ENCODE peak calls at places on chromosomes 3 and 15, in five cellular contexts. L is HepG2, Q is K562, X is H1, N is HCT116. V is an unnamed sample.

GRCh38 chr15:25849431-25849921 is 13.7 kb downstream of the ATP10A start:
- DNase-seq in L (no peak), Q (no peak), X (no peak), N (no peak), V (peak)

GRCh38 chr3:172009736-172010254 is 29.6 kb upstream of the FNDC3B start:
- DNase-seq in L (no peak), Q (no peak), X (no peak), N (no peak), V (no peak)

GRCh38 chr3:53236112-53236841 is 19.5 kb downstream of the TKT start:
- DNase-seq in L (peak), Q (peak), X (no peak), N (peak), V (peak)

GRCh38 chr3:59106085-59106629 is 56.3 kb upstream of the CFAP20DC start:
- DNase-seq in L (peak), Q (no peak), X (no peak), N (no peak), V (no peak)

GRCh38 chr3:48435223-48435595 is 4.7 kb downstream of the CCDC51 start:
- DNase-seq in L (no peak), Q (no peak), X (no peak), N (no peak), V (no peak)

GRCh38 chr3:175951047-175951694 is 1092.0 kb downstream of the NAALADL2 start:
- DNase-seq in L (no peak), Q (no peak), X (no peak), N (no peak), V (no peak)

GRCh38 chr3:137866001-137866400 is 101.9 kb downstream of the SOX14 start:
- DNase-seq in L (no peak), Q (no peak), X (no peak), N (no peak), V (no peak)

GRCh38 chr3:139309880-139310279 is 33.9 kb upstream of the MRPS22 start:
- DNase-seq in L (peak), Q (peak), X (no peak), N (no peak), V (no peak)

GRCh38 chr3:186054481-186055399 is 54.1 kb downstream of the ETV5 start:
- DNase-seq in L (no peak), Q (no peak), X (no peak), N (no peak), V (no peak)

DNA sequence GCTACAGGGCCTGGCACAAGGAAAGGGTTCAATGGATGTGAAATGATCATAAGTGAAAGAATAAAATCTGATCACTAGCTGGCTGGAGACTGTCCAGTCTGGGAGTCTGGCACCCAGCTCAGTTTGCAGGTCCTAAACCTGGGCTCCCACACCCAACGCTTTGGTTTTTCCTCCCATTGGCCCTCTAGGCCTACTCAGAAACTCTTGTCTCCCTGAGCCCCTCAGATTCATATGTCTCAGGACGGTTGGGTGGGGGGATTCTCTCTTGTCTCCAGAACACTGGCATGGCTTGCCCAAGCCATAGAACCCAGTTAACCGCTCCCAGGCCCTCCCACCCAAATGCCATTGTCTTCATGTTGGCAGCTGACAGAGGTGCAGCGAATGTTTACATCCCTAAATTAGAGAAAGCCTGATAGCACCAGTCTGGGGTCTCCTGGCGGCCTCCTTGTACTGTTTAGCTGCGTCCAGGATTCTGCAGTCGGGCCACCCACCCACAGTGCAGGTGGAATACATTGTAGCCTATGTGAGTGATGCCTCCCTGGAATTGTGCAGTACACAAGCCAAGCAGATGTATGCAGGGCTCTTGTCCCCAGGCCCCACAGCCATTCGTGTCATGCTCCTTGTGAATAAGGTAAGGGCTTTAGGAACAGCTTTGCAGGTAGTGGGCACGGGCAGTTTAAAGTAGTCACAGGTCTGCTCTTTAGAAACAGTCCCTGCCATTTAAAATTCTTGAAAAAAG is 266.3 kb downstream of the XXYLT1 start:
- DNase-seq in L (no peak), Q (no peak), X (peak), N (no peak), V (no peak)
- TF ChIP-seq JUND in L (no peak), Q (no peak), X (no peak), N (no peak), V (no peak)

DNA sequence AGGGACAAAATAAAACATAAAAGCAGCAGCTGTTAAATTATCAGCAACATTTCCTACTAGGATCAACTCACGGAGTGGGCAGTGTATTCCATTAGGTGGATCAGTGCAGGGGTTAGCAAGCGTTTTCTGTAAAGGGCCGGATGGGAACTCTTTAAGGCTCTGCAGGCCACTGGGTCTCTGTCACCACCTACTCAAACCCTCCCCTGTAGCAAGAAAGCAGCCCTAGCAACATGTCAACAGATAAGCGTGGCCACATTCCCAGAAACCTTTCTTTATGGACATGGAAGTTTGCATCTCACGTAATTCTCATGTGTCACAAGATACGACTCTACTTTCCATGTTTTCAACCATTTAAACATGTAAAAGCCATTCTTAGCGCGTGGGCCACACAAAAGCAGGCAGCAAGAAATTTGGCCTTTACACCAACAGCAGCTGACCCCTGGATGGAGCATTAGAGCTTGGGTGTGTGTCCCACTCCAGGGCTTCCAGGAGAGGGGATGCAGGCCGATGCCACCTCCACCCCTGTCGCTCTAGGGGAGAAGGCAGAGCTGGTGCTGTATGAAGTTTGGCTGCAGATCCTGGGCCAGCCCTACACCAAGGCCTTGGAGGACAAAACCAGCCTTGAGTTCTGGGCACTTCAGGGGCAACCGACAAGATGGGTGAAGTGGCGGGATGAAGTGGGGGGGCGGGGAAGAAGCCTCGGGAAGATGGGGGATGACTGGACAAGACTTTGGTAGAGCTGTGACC is 48.2 kb upstream of the CSPG4 start:
- DNase-seq in L (no peak), Q (no peak), X (no peak), N (no peak), V (no peak)
- TF ChIP-seq JUND in L (no peak), Q (no peak), X (no peak), N (no peak), V (no peak)

DNA sequence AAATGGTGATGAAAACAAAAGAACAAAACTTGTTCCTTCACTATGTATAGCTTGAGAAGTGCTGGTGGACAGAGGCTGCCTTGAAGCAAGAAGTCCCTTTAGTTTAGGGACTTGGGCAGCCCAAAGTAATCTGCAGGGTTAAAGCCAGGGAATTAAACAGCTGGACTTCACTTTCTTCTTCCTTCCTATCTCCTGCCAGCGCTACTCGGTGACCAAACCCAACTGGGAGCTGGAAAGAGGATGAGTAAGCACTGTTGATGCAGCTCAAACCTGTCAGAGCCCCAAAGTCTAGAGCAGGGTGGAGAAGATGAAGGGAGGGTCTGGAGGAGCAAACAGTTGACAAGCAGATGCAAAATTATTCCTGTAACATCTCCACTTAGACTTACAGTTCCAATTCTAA is 73.1 kb upstream of the FBN1 start:
- DNase-seq in L (no peak), Q (peak), X (no peak), N (no peak), V (no peak)
- TF ChIP-seq JUND in L (no peak), Q (peak), X (no peak), N (no peak), V (no peak)

GRCh38 chr3:14586611-14587010 is 46.5 kb upstream of the GRIP2 start:
- DNase-seq in L (no peak), Q (no peak), X (no peak), N (no peak), V (no peak)
- TF ChIP-seq JUND in L (no peak), Q (no peak), X (no peak), N (no peak), V (no peak)

GRCh38 chr15:58669108-58669507 is 80.4 kb downstream of the ADAM10 start:
- DNase-seq in L (no peak), Q (peak), X (no peak), N (no peak), V (no peak)
- TF ChIP-seq JUND in L (no peak), Q (no peak), X (no peak), N (no peak), V (no peak)

V was measured in T47D.